ENCODE peak calls at places on chromosomes 2 and 18, in seven cellular contexts. D, N, P, B, M, V and U are unnamed samples.

GRCh38 chr18:68564961-68565360 is 149.9 kb downstream of the TMX3 start:
- DNase-seq in D (peak), N (no peak), P (no peak), B (no peak), M (peak), V (peak), U (no peak)

GRCh38 chr18:51054764-51055163 is 24.8 kb downstream of the SMAD4 start:
- DNase-seq in D (no peak), N (no peak), P (no peak), B (no peak), M (peak), V (peak), U (no peak)

GRCh38 chr2:160365691-160366367 is 127.8 kb downstream of the RBMS1 start:
- DNase-seq in D (no peak), N (no peak), P (no peak), B (no peak), M (no peak), V (peak), U (no peak)

GRCh38 chr18:67951166-67951565 is 434.6 kb upstream of the DSEL start:
- DNase-seq in D (no peak), N (no peak), P (no peak), B (no peak), M (no peak), V (no peak), U (no peak)

GRCh38 chr2:130336877-130337734 is 5.6 kb upstream of the IMP4 start:
- DNase-seq in D (peak), N (peak), P (no peak), B (peak), M (peak), V (peak), U (peak)

GRCh38 chr2:23457990-23458689 is 73.2 kb downstream of the KLHL29 start:
- DNase-seq in D (no peak), N (no peak), P (no peak), B (peak), M (no peak), V (no peak), U (no peak)

GRCh38 chr2:68287580-68288441 is 31.9 kb downstream of the CNRIP1 start:
- DNase-seq in D (peak), N (no peak), P (no peak), B (no peak), M (peak), V (peak), U (no peak)

GRCh38 chr2:40041983-40042382 is 262.9 kb upstream of the THUMPD2 start:
- DNase-seq in D (no peak), N (no peak), P (peak), B (no peak), M (peak), V (peak), U (no peak)

GRCh38 chr2:207357216-207357615 is 172.5 kb upstream of the CREB1 start:
- DNase-seq in D (no peak), N (no peak), P (no peak), B (no peak), M (no peak), V (no peak), U (no peak)

GRCh38 chr2:119914266-119914665 is 98.6 kb upstream of the EPB41L5 start:
- DNase-seq in D (no peak), N (no peak), P (no peak), B (no peak), M (peak), V (peak), U (no peak)

GRCh38 chr18:48002933-48003365 is 72.5 kb upstream of the SMAD2 start:
- DNase-seq in D (no peak), N (no peak), P (no peak), B (no peak), M (peak), V (no peak), U (no peak)

GRCh38 chr2:23683001-23683400 is 243.9 kb downstream of the ATAD2B start:
- DNase-seq in D (no peak), N (no peak), P (no peak), B (no peak), M (no peak), V (no peak), U (no peak)

GRCh38 chr2:85826990-85827878 is 61.6 kb downstream of the ST3GAL5 start:
- DNase-seq in D (peak), N (peak), P (no peak), B (peak), M (peak), V (peak), U (peak)

GRCh38 chr2:46570396-46570795 is 91.0 kb downstream of the TMEM247 start:
- DNase-seq in D (no peak), N (no peak), P (no peak), B (no peak), M (no peak), V (no peak), U (no peak)

GRCh38 chr2:217286833-217287232 is 427.0 kb upstream of the TNP1 start:
- DNase-seq in D (no peak), N (no peak), P (no peak), B (no peak), M (peak), V (peak), U (no peak)

GRCh38 chr2:183195998-183196409 is 71.8 kb downstream of the NUP35 start:
- DNase-seq in D (no peak), N (no peak), P (no peak), B (no peak), M (no peak), V (no peak), U (no peak)
- TF ChIP-seq CTCF in D (no peak), N (no peak), P (no peak), B (no peak), M (no peak), V (no peak), U (no peak)

GRCh38 chr2:200795044-200795443 is 16.7 kb upstream of the BZW1 start:
- DNase-seq in D (peak), N (no peak), P (no peak), B (no peak), M (peak), V (peak), U (peak)
- TF ChIP-seq CTCF in D (peak), N (no peak), P (no peak), B (no peak), M (peak), V (no peak), U (peak)

GRCh38 chr2:215731108-215731507 is 282.2 kb downstream of the MREG start:
- DNase-seq in D (no peak), N (no peak), P (no peak), B (no peak), M (no peak), V (no peak), U (no peak)
- TF ChIP-seq CTCF in D (no peak), N (no peak), P (no peak), B (no peak), M (no peak), V (no peak), U (no peak)

DNA sequence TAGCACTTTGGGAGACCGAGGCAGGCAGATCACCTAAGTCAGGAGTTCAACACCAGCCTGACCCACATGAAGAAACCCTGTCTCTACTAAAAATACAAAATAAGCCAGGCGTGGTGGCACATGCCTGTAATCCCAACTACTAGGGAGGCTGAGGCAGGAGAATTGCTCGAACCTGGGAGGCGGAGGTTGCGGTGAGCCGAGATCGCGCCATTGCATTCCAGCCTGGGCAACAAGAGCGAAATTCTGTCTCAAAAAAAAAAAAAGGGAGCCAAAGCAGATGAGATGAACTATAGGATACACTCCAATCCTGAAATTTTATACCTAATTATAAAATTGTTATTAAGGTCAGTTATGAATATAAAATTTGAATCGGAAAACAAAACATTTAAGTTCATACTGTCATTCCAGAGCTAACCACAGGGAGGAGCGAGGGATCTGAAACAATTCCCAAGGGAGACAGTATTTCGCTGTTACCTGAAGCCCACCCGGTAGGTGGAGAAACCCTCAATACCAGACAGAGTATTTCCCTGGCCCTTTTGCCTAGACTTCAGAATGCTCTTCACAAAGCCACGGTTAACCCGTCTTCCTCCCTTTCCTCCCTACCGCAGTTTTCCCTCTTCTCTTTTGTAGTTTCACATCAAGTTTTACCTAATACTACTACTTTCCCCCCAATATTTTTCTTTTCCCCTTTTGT is 1.4 kb downstream of the PPM1G start:
- DNase-seq in D (peak), N (peak), P (peak), B (no peak), M (peak), V (peak), U (peak)
- TF ChIP-seq CTCF in D (peak), N (peak), P (peak), B (peak), M (peak), V (peak), U (peak)

GRCh38 chr2:193963472-193964119 is 1693.4 kb upstream of the SLC39A10 start:
- DNase-seq in D (peak), N (no peak), P (no peak), B (no peak), M (peak), V (peak), U (peak)
- TF ChIP-seq CTCF in D (peak), N (peak), P (peak), B (peak), M (peak), V (peak), U (peak)

GRCh38 chr2:218980800-218981389 is 4.1 kb downstream of the FEV start:
- DNase-seq in D (peak), N (no peak), P (no peak), B (no peak), M (no peak), V (no peak), U (no peak)
- TF ChIP-seq CTCF in D (peak), N (peak), P (no peak), B (no peak), M (no peak), V (no peak), U (no peak)